ENCODE peak calls at places on chromosome 18, in six cellular contexts. J is GM12865, B is kidney, T is endothelial cell, U is mesothelial cell of epicardium, F is heart right ventricle. P is an unnamed sample.

GRCh38 chr18:41850781-41851180 is 104.3 kb upstream of the PIK3C3 start:
- DNase-seq in U (no peak), T (no peak), B (no peak), F (no peak), J (no peak), P (no peak)

GRCh38 chr18:13377496-13377895 is 158.9 kb downstream of the LDLRAD4 start:
- DNase-seq in B (no peak), F (no peak), U (no peak), J (peak), T (no peak), P (no peak)

GRCh38 chr18:60372598-60372997 is at the start of gene MC4R:
- DNase-seq in T (no peak), J (no peak), B (no peak), F (no peak), U (peak), P (no peak)

GRCh38 chr18:59249186-59249774 is 24.0 kb downstream of the RAX start:
- DNase-seq in F (no peak), B (no peak), U (no peak), T (peak), J (peak), P (no peak)

GRCh38 chr18:59448546-59448945 is 89.5 kb upstream of the LMAN1 start:
- DNase-seq in B (no peak), F (no peak), J (no peak), T (no peak), U (no peak), P (no peak)

GRCh38 chr18:3441290-3441689 is 8.7 kb upstream of the TGIF1 start:
- DNase-seq in J (no peak), B (no peak), U (no peak), F (no peak), T (peak), P (no peak)

GRCh38 chr18:9109523-9109922 is 7.0 kb downstream of the NDUFV2 start:
- DNase-seq in F (no peak), U (no peak), B (no peak), T (no peak), J (no peak), P (no peak)

GRCh38 chr18:4391859-4392258 is 63.2 kb downstream of the DLGAP1 start:
- DNase-seq in B (no peak), T (no peak), U (no peak), J (peak), F (no peak), P (no peak)

GRCh38 chr18:9106094-9106493 is 3.6 kb downstream of the NDUFV2 start:
- DNase-seq in T (no peak), F (no peak), J (no peak), U (no peak), B (no peak), P (no peak)

GRCh38 chr18:26215247-26215970 is 10.8 kb upstream of the TAF4B start:
- DNase-seq in T (no peak), U (no peak), F (no peak), B (no peak), J (peak), P (no peak)

GRCh38 chr18:47215554-47216138 is 35.8 kb downstream of the SKOR2 start:
- DNase-seq in U (no peak), T (peak), F (no peak), B (no peak), J (peak), P (no peak)

GRCh38 chr18:36469471-36469870 is 172.0 kb downstream of the FHOD3 start:
- DNase-seq in J (no peak), U (no peak), F (peak), T (no peak), B (no peak), P (no peak)

GRCh38 chr18:78733762-78734613 is 245.6 kb upstream of the SALL3 start:
- DNase-seq in J (no peak), F (no peak), U (no peak), B (no peak), T (no peak), P (no peak)

GRCh38 chr18:53025247-53025646 is 685.2 kb downstream of the DCC start:
- DNase-seq in B (no peak), U (no peak), T (no peak), F (no peak), J (no peak), P (no peak)

GRCh38 chr18:57095884-57096283 is 51.0 kb upstream of the BOD1L2 start:
- DNase-seq in T (peak), F (no peak), B (no peak), J (no peak), U (no peak), P (no peak)

DNA sequence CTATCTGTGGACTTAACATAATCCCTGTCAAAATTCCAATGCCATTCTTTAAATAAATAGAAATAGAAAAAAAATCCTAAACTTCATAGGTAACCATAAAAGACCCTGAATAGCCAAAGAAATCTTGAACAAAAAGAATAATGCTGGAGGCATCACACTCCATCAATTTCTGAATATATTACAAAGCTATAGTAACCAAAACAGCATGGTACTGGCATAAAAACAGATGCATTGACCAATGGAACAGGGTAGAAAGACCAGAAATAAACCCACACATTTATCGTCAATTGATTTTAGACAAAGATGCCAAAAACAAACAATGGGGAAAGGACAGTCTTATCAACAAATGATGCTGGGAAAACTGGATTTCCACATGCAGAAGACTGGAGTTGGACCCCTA is 205.7 kb downstream of the VAPA start:
- DNase-seq in J (no peak), B (no peak), F (no peak), T (no peak), U (no peak), P (no peak)
- TF ChIP-seq CTCF in J (no peak), B (no peak), F (no peak), T (no peak), U (no peak), P (no peak)

DNA sequence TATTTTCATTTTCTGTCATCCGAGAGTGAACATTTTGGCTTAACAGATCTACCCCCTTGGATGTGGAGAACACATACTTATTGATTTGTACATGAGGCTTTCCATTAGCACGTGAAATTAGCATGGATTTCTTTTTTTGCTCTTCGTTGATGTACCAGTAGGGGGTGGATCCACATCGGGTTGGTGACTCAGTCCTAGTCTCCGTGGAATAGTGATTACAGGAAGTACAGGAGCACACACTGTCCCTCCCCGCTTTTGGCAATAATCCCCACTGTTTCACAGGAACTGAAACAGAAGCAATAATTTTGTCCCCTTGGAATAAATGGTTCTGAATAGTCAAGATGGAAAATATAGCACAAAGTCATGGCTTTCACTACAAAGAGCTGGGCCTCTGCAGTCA is 229.0 kb downstream of the GALR1 start:
- DNase-seq in J (peak), B (no peak), F (no peak), T (no peak), U (no peak), P (no peak)
- TF ChIP-seq CTCF in J (peak), B (no peak), F (peak), T (no peak), U (peak), P (peak)

GRCh38 chr18:7592305-7593071 is 25.4 kb downstream of the PTPRM start:
- DNase-seq in B (no peak), F (no peak), J (no peak), T (peak), U (no peak), P (no peak)
- TF ChIP-seq CTCF in B (peak), F (peak), J (no peak), T (peak), U (no peak), P (peak)

GRCh38 chr18:23689031-23689615 is at the start of gene LAMA3:
- DNase-seq in U (peak), J (no peak), T (peak), F (peak), B (peak), P (no peak)
- TF ChIP-seq CTCF in U (no peak), J (no peak), T (no peak), F (peak), B (no peak), P (peak)

GRCh38 chr18:48959921-48960920 is 9.5 kb upstream of the SMAD7 start:
- DNase-seq in T (no peak), U (no peak), B (no peak), J (no peak), F (no peak), P (no peak)
- TF ChIP-seq CTCF in T (no peak), U (no peak), B (no peak), J (no peak), F (no peak), P (no peak)

GRCh38 chr18:32930695-32931301 is 158.0 kb upstream of the KLHL14 start:
- DNase-seq in U (no peak), J (peak), B (no peak), T (no peak), F (no peak), P (no peak)
- TF ChIP-seq CTCF in U (peak), J (peak), B (peak), T (peak), F (peak), P (peak)

GRCh38 chr18:34086370-34086769 is 138.3 kb downstream of the NOL4 start:
- DNase-seq in F (no peak), U (no peak), B (no peak), J (no peak), T (no peak), P (no peak)

GRCh38 chr18:34083910-34084309 is 140.8 kb downstream of the NOL4 start:
- DNase-seq in T (no peak), U (no peak), B (peak), J (no peak), F (no peak), P (no peak)

GRCh38 chr18:34085140-34085739 is 139.5 kb downstream of the NOL4 start:
- DNase-seq in T (no peak), B (no peak), U (no peak), J (no peak), F (no peak), P (no peak)

GRCh38 chr18:34084635-34085034 is 140.1 kb downstream of the NOL4 start:
- DNase-seq in U (no peak), F (no peak), B (no peak), J (no peak), T (no peak), P (no peak)
- TF ChIP-seq CTCF in U (no peak), F (no peak), B (no peak), J (no peak), T (no peak), P (no peak)

GRCh38 chr18:23245461-23245860 is 110.2 kb downstream of the CABLES1 start:
- DNase-seq in U (no peak), B (no peak), F (no peak), T (no peak), J (no peak), P (no peak)
- TF ChIP-seq CTCF in U (no peak), B (no peak), F (no peak), T (no peak), J (no peak), P (no peak)